ENCODE peak calls at places on chromosomes 11 and 22, in eight cellular contexts. M, L, K, O, P, V, B and F are unnamed samples.

GRCh38 chr11:96050435-96051182 is 126.7 kb upstream of the MTMR2 start:
- DNase-seq in M (peak; percentile 58), L (no peak), K (peak; percentile 38), O (no peak), P (no peak), V (peak; percentile 9), B (no peak), F (no peak)

GRCh38 chr11:57094206-57094940 is 87.4 kb upstream of the LRRC55 start:
- DNase-seq in M (peak; percentile 54), L (no peak), K (no peak), O (no peak), P (no peak), V (peak; percentile 23), B (no peak), F (no peak)

GRCh38 chr11:34411786-34412185 is 26.9 kb upstream of the CAT start:
- DNase-seq in M (peak; percentile 20), L (no peak), K (no peak), O (no peak), P (no peak), V (no peak), B (no peak), F (no peak)

GRCh38 chr11:114036156-114036811 is 23.2 kb upstream of the ZBTB16 start:
- DNase-seq in M (peak; percentile 84), L (peak; percentile 88), K (peak; percentile 85), O (peak; percentile 95), P (peak; percentile 91), V (peak; percentile 72), B (peak; percentile 95), F (peak; percentile 68)

GRCh38 chr11:131987703-131988102 is 617.3 kb downstream of the NTM start:
- DNase-seq in M (no peak), L (no peak), K (no peak), O (no peak), P (no peak), V (no peak), B (no peak), F (no peak)

GRCh38 chr22:27075028-27075678 is 417.8 kb downstream of the MIAT start:
- DNase-seq in M (peak; percentile 26), L (no peak), K (no peak), O (no peak), P (no peak), V (no peak), B (no peak), F (no peak)

GRCh38 chr11:101458161-101458560 is 125.6 kb downstream of the TRPC6 start:
- DNase-seq in M (peak; percentile 81), L (no peak), K (no peak), O (no peak), P (no peak), V (no peak), B (no peak), F (no peak)

GRCh38 chr22:25673721-25674120 is 68.3 kb upstream of the MYO18B start:
- DNase-seq in M (no peak), L (no peak), K (no peak), O (no peak), P (no peak), V (no peak), B (no peak), F (no peak)

GRCh38 chr11:67379061-67380058 is 6.0 kb upstream of the CLCF1 start:
- DNase-seq in M (peak; percentile 94), L (no peak), K (no peak), O (no peak), P (peak; percentile 39), V (peak; percentile 89), B (no peak), F (no peak)

GRCh38 chr22:46585340-46586122 is 34.7 kb upstream of the GRAMD4 start:
- DNase-seq in M (no peak), L (no peak), K (no peak), O (peak; percentile 31), P (no peak), V (no peak), B (no peak), F (no peak)

GRCh38 chr11:111426615-111427014 is 47.5 kb upstream of the POU2AF1 start:
- DNase-seq in M (no peak), L (no peak), K (no peak), O (no peak), P (no peak), V (no peak), B (no peak), F (no peak)

GRCh38 chr11:131691558-131692041 is 321.2 kb downstream of the NTM start:
- DNase-seq in M (peak; percentile 76), L (no peak), K (no peak), O (peak; percentile 82), P (no peak), V (no peak), B (no peak), F (no peak)

GRCh38 chr11:100825610-100826009 is 138.5 kb downstream of the ARHGAP42 start:
- DNase-seq in M (no peak), L (no peak), K (no peak), O (no peak), P (no peak), V (no peak), B (no peak), F (no peak)

GRCh38 chr11:77377734-77378133 is 76.2 kb upstream of the GDPD4 start:
- DNase-seq in M (peak; percentile 9), L (no peak), K (no peak), O (peak; percentile 28), P (no peak), V (no peak), B (no peak), F (no peak)

GRCh38 chr11:94424011-94424410 is 22.8 kb upstream of the GPR83 start:
- DNase-seq in M (no peak), L (no peak), K (no peak), O (no peak), P (no peak), V (no peak), B (no peak), F (no peak)

GRCh38 chr11:132024587-132025295 is 654.3 kb downstream of the NTM start:
- DNase-seq in M (peak; percentile 83), L (no peak), K (no peak), O (no peak), P (no peak), V (no peak), B (no peak), F (no peak)

GRCh38 chr11:133952199-133953190 is 4.3 kb downstream of the IGSF9B start:
- DNase-seq in M (no peak), L (no peak), K (no peak), O (peak; percentile 51), P (no peak), V (no peak), B (no peak), F (no peak)
- H3K27ac ChIP-seq in M (no peak overlapping the region), L (peak overlapping the region; percentile 96), K (peak overlapping the region; percentile 73), O (no peak overlapping the region), P (no peak overlapping the region), V (no peak overlapping the region), B (peak overlapping the region; percentile 98), F (peak overlapping the region; percentile 67)

DNA sequence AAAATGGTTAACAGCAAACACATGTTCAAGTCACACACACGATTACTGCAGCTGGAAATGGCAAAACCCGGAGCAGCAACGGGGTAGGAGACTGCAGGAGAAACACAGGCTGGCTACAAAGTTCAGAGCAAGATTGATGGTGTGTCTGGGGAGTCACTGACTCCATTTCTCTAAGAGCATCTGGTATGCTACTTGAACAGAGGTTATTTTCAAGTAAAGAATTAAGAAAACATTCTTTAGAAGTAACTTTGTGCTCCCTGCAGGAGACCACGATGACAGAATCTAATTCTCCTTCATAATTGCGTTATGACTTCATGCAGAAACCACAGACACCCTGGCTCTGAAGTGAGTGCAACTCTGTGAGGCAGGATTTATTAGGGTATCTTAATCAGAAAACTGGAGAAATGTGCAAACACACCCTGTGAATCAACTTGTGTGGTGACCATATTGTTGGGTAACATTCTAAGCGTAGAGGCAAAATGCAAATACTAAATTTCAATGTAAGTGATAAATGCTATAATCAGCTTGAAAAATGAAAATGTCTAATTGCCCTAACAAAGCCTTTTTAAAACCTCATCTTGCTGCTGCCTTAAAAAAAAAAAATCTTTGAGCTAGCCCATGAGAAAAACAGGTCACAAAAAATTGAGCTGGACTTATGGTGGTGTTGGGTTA is 303.0 kb downstream of the CADM1 start:
- DNase-seq in M (peak; percentile 87), L (no peak), K (no peak), O (no peak), P (no peak), V (no peak), B (no peak), F (no peak)
- H3K27ac ChIP-seq in M (peak overlapping the region; percentile 59), L (no peak overlapping the region), K (peak overlapping the region; percentile 77), O (no peak overlapping the region), P (no peak overlapping the region), V (no peak overlapping the region), B (no peak overlapping the region), F (no peak overlapping the region)

GRCh38 chr11:62601114-62601363 is 626 bp downstream of the MTA2 start:
- DNase-seq in M (peak; percentile 55), L (peak; percentile 62), K (no peak), O (no peak), P (peak; percentile 63), V (no peak), B (peak; percentile 80), F (peak; percentile 40)

GRCh38 chr11:62603072-62603408 is 1.4 kb upstream of the MTA2 start:
- DNase-seq in M (no peak), L (no peak), K (no peak), O (no peak), P (no peak), V (no peak), B (no peak), F (no peak)

GRCh38 chr11:62600367-62601113 is 1.1 kb downstream of the MTA2 start:
- DNase-seq in M (no peak), L (no peak), K (no peak), O (no peak), P (no peak), V (no peak), B (no peak), F (no peak)

GRCh38 chr11:62602141-62603071 is 741 bp upstream of the MTA2 start:
- DNase-seq in M (peak; percentile 57), L (peak; percentile 74), K (peak; percentile 72), O (peak; percentile 87), P (peak; percentile 84), V (peak; percentile 37), B (peak; percentile 89), F (peak; percentile 86)

DNA sequence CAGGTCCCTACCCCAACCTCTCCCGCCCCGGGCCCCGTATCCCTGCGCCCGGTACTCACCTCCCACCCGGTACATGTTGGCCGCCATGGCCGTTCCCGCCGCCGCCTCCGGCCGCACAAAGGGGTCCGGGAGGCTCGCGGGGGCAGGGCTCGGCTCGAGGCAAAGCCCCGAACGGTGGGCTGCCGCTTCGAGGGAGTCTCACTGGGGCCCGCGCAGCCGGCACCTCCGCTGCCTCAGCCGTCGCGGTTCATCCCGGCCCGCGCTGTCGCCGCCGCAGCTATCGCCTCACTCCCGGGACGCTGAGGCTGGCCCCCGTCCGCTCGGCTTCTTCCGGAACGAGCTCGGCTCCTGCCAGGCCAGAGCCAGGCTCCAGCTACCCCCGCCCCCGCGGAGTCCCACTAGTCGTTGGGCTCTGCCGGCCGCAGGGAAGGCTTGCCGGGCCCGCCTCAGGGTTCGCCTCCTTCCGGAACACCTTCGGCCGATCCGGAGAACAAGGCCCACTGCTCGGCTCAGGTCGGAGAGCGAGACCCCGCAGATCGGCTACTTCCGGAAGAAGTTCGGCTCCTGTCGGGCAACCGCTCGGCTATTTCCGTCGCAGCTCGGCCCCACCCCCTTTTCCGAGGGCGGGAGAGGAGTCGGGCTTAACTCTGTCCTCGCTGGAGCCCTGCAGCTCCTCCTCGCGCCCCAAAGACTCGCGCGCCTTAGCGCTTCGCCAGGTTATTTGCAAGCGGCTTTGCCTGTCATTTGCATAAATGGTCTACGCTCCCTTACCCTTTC is at the start of gene MTA2:
- DNase-seq in M (peak; percentile 99), L (peak; percentile 95), K (peak; percentile 98), O (peak; percentile 98), P (peak; percentile 98), V (peak; percentile 98), B (peak; percentile 99), F (peak; percentile 93)
- H3K27ac ChIP-seq in M (peak within 1 kb of the TSS; percentile 77), L (peak within 1 kb of the TSS; percentile 95), K (peak within 1 kb of the TSS; percentile 97), O (peak within 1 kb of the TSS; percentile 96), P (peak within 1 kb of the TSS; percentile 98), V (peak within 1 kb of the TSS; percentile 98), B (peak within 1 kb of the TSS; percentile 94), F (peak within 1 kb of the TSS; percentile 96)

GRCh38 chr11:117588166-117588810 is 208.7 kb downstream of the DSCAML1 start:
- DNase-seq in M (no peak), L (no peak), K (no peak), O (no peak), P (no peak), V (no peak), B (peak; percentile 35), F (no peak)
- H3K27ac ChIP-seq in M (no peak overlapping the region), L (no peak overlapping the region), K (no peak overlapping the region), O (no peak overlapping the region), P (no peak overlapping the region), V (no peak overlapping the region), B (no peak overlapping the region), F (no peak overlapping the region)